ENCODE peak calls at places on chromosomes 11 and 22, in five cellular contexts. S is CD8-positive, alpha-beta T cell; R is thoracic aorta; V is HepG2; G is iPS DF 6.9. W is an unnamed sample. For H3K27me3, the result is how much of the 10 kb centered on the place peaks cover.

GRCh38 chr11:116986521-116987105 is 111.6 kb downstream of the SIK3 start:
- DNase-seq in S (no peak), R (no peak), V (peak), G (no peak), W (peak)

GRCh38 chr11:620201-620600 is 4.5 kb upstream of the IRF7 start:
- DNase-seq in S (no peak), R (no peak), V (no peak), G (no peak), W (no peak)

GRCh38 chr22:18067548-18068341 is 10.0 kb upstream of the PEX26 start:
- DNase-seq in S (no peak), R (no peak), V (no peak), G (no peak), W (no peak)

GRCh38 chr22:46727813-46728364 is 10.2 kb downstream of the CERK start:
- DNase-seq in S (no peak), R (no peak), V (no peak), G (no peak), W (no peak)

GRCh38 chr11:24496371-24496727 is 504 bp upstream of the LUZP2 start:
- DNase-seq in S (no peak), R (no peak), V (no peak), G (peak), W (no peak)

GRCh38 chr22:48819991-48820390 is 1007.7 kb downstream of the BRD1 start:
- DNase-seq in S (no peak), R (no peak), V (no peak), G (no peak), W (no peak)

GRCh38 chr11:120259988-120260565 is 20.1 kb downstream of the POU2F3 start:
- DNase-seq in S (no peak), R (no peak), V (no peak), G (no peak), W (no peak)

GRCh38 chr11:73143126-73143838 is 1.2 kb upstream of the FCHSD2 start:
- DNase-seq in S (no peak), R (no peak), V (peak), G (no peak), W (no peak)

GRCh38 chr11:65355013-65355775 is 643 bp downstream of the TIGD3 start:
- DNase-seq in S (peak), R (no peak), V (peak), G (no peak), W (peak)

GRCh38 chr22:28017558-28017820 is 98.4 kb upstream of the PITPNB start:
- DNase-seq in S (no peak), R (no peak), V (no peak), G (no peak), W (no peak)

GRCh38 chr22:35352214-35353111 is 28.4 kb upstream of the HMOX1 start:
- DNase-seq in S (peak), R (peak), V (peak), G (no peak), W (peak)

GRCh38 chr22:50417544-50417943 is 57.3 kb downstream of the SBF1 start:
- DNase-seq in S (no peak), R (no peak), V (no peak), G (no peak), W (no peak)

GRCh38 chr11:114395776-114396175 is 4.5 kb downstream of the C11orf71 start:
- DNase-seq in S (no peak), R (no peak), V (peak), G (no peak), W (no peak)

GRCh38 chr11:34308821-34309585 is 48.8 kb downstream of the ABTB2 start:
- DNase-seq in S (no peak), R (no peak), V (peak), G (no peak), W (no peak)

GRCh38 chr11:12221136-12221535 is 110.7 kb downstream of the MICAL2 start:
- DNase-seq in S (no peak), R (no peak), V (no peak), G (no peak), W (no peak)

GRCh38 chr22:37485714-37486223 is 415 bp downstream of the MFNG start:
- DNase-seq in S (peak), R (no peak), V (no peak), G (no peak), W (no peak)
- H3K27ac ChIP-seq in S (peak), R (no peak), V (no peak), G (no peak), W (peak)

DNA sequence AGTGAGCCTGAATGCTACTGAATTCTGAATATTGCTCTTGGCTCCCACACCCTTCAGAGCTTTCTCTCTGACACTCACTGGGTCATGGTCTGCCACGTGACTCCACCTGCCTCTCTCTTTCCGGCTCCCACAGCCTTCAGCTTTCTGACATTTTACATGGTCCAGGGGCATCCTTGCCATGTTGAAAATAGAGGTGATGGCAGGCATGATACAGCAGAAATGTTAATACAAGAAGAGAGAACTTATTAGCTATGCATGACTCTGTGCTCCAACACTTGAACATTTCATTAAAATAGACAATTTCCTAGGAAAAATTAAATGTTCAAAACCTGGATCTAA is 90.3 kb upstream of the CLDN5 start:
- DNase-seq in S (no peak), R (no peak), V (no peak), G (no peak), W (no peak)
- H3K27me3 ChIP-seq in S (under half), R (under half), V (under half), G (under half), W (under half)

GRCh38 chr11:90234977-90235376 is 12.1 kb upstream of the CHORDC1 start:
- DNase-seq in S (no peak), R (no peak), V (no peak), G (no peak), W (no peak)
- H3K27ac ChIP-seq in S (no peak), R (no peak), V (no peak), G (no peak), W (no peak)

GRCh38 chr11:121367434-121367833 is 74.9 kb downstream of the SC5D start:
- DNase-seq in S (no peak), R (no peak), V (no peak), G (no peak), W (no peak)
- H3K27me3 ChIP-seq in S (under half), R (under half), V (under half), G (under half), W (under half)

GRCh38 chr11:68436985-68437926 is 23.3 kb upstream of the PPP6R3 start:
- DNase-seq in S (no peak), R (no peak), V (no peak), G (no peak), W (no peak)
- H3K27ac ChIP-seq in S (no peak), R (no peak), V (no peak), G (no peak), W (peak)

GRCh38 chr11:8186429-8186828 is 17.6 kb upstream of the RIC3 start:
- DNase-seq in S (no peak), R (no peak), V (no peak), G (no peak), W (no peak)

GRCh38 chr11:8178297-8178696 is 9.5 kb upstream of the RIC3 start:
- DNase-seq in S (no peak), R (no peak), V (no peak), G (no peak), W (no peak)

GRCh38 chr11:8183136-8183535 is 14.3 kb upstream of the RIC3 start:
- DNase-seq in S (no peak), R (no peak), V (no peak), G (no peak), W (no peak)

GRCh38 chr11:8180469-8180868 is 11.6 kb upstream of the RIC3 start:
- DNase-seq in S (no peak), R (no peak), V (no peak), G (no peak), W (no peak)
- H3K27me3 ChIP-seq in S (under half), R (under half), V (under half), G (under half), W (under half)

DNA sequence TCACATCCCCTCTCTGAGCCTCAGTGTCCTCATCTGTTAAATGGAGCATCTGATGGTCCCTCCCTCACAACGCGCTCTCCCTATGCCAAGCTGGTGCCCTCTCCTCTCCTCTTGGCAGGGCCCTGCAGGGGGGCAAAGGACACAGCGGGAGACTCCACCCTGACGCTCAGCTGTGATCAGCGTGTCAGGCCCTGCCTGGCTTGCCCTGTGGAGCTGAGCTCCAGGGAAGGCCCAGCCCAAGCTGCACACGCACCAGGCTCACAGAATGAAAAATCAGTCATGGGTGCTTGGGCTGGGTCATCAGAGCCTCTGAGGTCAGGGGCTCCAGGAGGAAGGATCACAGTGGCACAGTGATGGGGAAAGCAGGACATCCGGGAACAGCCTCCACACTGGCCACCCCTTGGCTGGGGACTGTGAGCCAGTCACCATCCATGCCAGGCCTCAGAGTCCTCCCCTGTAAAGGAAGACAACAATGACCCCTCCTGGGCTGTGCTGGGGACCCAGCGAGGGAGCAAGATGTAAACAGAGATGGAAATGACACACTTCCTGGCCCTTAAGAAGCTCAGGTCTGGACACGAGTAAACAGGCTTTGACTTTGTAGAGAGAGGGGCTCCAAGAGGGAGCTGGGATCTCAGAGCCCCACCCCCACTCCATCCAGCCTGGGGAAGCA is 36.6 kb downstream of the RPL3 start:
- DNase-seq in S (no peak), R (no peak), V (no peak), G (no peak), W (no peak)
- H3K27ac ChIP-seq in S (no peak), R (no peak), V (peak), G (no peak), W (peak)

GRCh38 chr11:132427611-132428010 is 1057.2 kb downstream of the NTM start:
- DNase-seq in S (no peak), R (no peak), V (no peak), G (no peak), W (no peak)

GRCh38 chr11:132429685-132430084 is 1059.3 kb downstream of the NTM start:
- DNase-seq in S (no peak), R (no peak), V (no peak), G (no peak), W (no peak)

DNA sequence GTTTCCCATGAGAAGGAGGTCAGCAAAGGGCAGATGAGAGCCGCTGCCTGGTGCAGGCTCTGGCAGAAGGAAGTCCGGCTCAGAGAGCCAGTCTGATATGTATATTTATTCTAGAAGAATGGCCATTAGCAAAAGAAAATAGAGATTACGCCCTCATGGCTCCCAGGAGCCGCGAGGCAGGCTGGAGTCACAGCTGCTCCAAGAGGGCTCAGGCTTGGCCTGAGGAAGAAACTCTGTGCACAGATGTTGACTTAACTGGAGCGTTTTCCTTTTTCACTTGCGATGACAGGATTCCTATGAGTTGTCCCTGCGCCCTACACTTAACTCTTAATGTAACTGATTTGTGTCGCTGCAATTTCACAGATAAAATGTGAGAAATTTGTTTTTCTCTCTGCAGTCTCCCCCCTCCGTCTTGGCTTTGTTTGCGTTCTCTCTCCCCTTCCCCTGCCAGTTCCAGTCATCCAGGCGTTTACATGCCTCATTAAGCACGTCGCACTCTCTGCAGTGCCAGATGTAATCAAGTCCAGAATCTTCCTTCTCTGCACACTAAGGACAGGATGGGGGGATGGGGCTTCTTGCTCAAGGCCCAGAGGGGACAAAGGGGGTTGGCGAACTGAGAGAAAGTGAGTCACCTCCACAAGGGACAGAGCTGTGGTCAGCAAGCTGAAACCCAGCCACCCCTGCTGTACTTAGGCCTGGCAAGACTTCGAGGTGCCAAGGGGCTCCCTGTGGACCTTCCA is 1060.1 kb downstream of the NTM start:
- DNase-seq in S (no peak), R (no peak), V (no peak), G (no peak), W (no peak)
- H3K27me3 ChIP-seq in S (under half), R (under half), V (under half), G (under half), W (under half)

GRCh38 chr11:8807544-8808225 is 103.3 kb upstream of the AKIP1 start:
- DNase-seq in S (no peak), R (no peak), V (no peak), G (no peak), W (no peak)

GRCh38 chr11:8809185-8809584 is 101.8 kb upstream of the AKIP1 start:
- DNase-seq in S (no peak), R (no peak), V (no peak), G (no peak), W (no peak)

GRCh38 chr11:8806974-8807373 is 104.0 kb upstream of the AKIP1 start:
- DNase-seq in S (no peak), R (no peak), V (no peak), G (no peak), W (no peak)

GRCh38 chr11:8809605-8810272 is 101.2 kb upstream of the AKIP1 start:
- DNase-seq in S (no peak), R (no peak), V (peak), G (no peak), W (no peak)

GRCh38 chr11:8808226-8808585 is 102.8 kb upstream of the AKIP1 start:
- DNase-seq in S (no peak), R (no peak), V (no peak), G (no peak), W (no peak)
- H3K27ac ChIP-seq in S (no peak), R (peak), V (no peak), G (no peak), W (peak)